ENCODE peak calls at places on chromosomes 5 and 9, in four cellular contexts. B is ACHN, F is hypothalamus, N is fibroblast of the conjunctiva. P is an unnamed sample.

GRCh38 chr5:76601470-76601869 is 21.7 kb downstream of the F2RL2 start:
- DNase-seq in B (peak), N (peak), F (no peak), P (peak)

GRCh38 chr9:130715270-130716077 is 21.9 kb downstream of the EXOSC2 start:
- DNase-seq in B (no peak), N (no peak), F (no peak), P (no peak)

GRCh38 chr9:129990269-129991005 is 52.6 kb downstream of the FNBP1 start:
- DNase-seq in F (no peak), B (no peak), N (no peak), P (no peak)

GRCh38 chr9:35776018-35776417 is 15.4 kb upstream of the NPR2 start:
- DNase-seq in N (no peak), F (no peak), B (no peak), P (no peak)

GRCh38 chr9:97617939-97618416 is 15.2 kb downstream of the TSTD2 start:
- DNase-seq in F (no peak), B (no peak), N (no peak), P (no peak)

GRCh38 chr5:34924462-34924765 is 4.9 kb upstream of the DNAJC21 start:
- DNase-seq in F (no peak), B (no peak), N (no peak), P (no peak)

GRCh38 chr9:78286946-78287388 is 10.0 kb upstream of the PSAT1 start:
- DNase-seq in F (no peak), B (no peak), N (no peak), P (no peak)

GRCh38 chr5:152978141-152978835 is 512.2 kb upstream of the GRIA1 start:
- DNase-seq in F (no peak), B (no peak), N (no peak), P (no peak)

GRCh38 chr9:124040186-124040920 is 28.8 kb downstream of the LHX2 start:
- DNase-seq in N (no peak), F (no peak), B (no peak), P (no peak)

GRCh38 chr5:1420211-1421195 is 24.7 kb downstream of the SLC6A3 start:
- DNase-seq in F (no peak), B (no peak), N (no peak), P (no peak)

GRCh38 chr5:120613729-120614128 is 149.6 kb downstream of the PRR16 start:
- DNase-seq in B (peak), N (no peak), F (no peak), P (no peak)

GRCh38 chr5:176543428-176544182 is 5.5 kb upstream of the CDHR2 start:
- DNase-seq in F (no peak), N (no peak), B (peak), P (no peak)

GRCh38 chr5:167639761-167640160 is 651.7 kb upstream of the WWC1 start:
- DNase-seq in F (no peak), B (no peak), N (no peak), P (no peak)

GRCh38 chr9:123348317-123348992 is 7.5 kb upstream of the CRB2 start:
- DNase-seq in F (no peak), N (no peak), B (no peak), P (no peak)

GRCh38 chr5:158877124-158877581 is 222.6 kb downstream of the EBF1 start:
- DNase-seq in B (no peak), F (no peak), N (peak), P (no peak)